ENCODE peak calls at places on chromosomes 12 and 14, in six cellular contexts. One of them, this sample, is unnamed.
A peak's percentile ranks its signal among the peaks of the same experiment; 100 is the strongest.

GRCh38 chr12:113955109-113955970 is 10.8 kb downstream of the RBM19 start:
- DNase-seq in activated T-cell treated with anti-CD3 and anti-CD28 coated beads for 1 hour: no peak
- DNase-seq in CD8-positive, alpha-beta T cell: no peak
- DNase-seq in heart left ventricle: no peak
- DNase-seq in stomach: peak; percentile 30
- DNase-seq in skeletal muscle cell: no peak
- DNase-seq in this sample: no peak

GRCh38 chr12:113227169-113227568 is 5.9 kb downstream of the TPCN1 start:
- DNase-seq in skeletal muscle cell: no peak
- DNase-seq in CD8-positive, alpha-beta T cell: no peak
- DNase-seq in heart left ventricle: peak; percentile 73
- DNase-seq in activated T-cell treated with anti-CD3 and anti-CD28 coated beads for 1 hour: no peak
- DNase-seq in stomach: no peak
- DNase-seq in this sample: no peak

GRCh38 chr12:108667349-108667748 is 33.7 kb upstream of the SELPLG start:
- DNase-seq in activated T-cell treated with anti-CD3 and anti-CD28 coated beads for 1 hour: no peak
- DNase-seq in heart left ventricle: no peak
- DNase-seq in skeletal muscle cell: no peak
- DNase-seq in CD8-positive, alpha-beta T cell: no peak
- DNase-seq in stomach: no peak
- DNase-seq in this sample: no peak

GRCh38 chr12:1573960-1574862 is 20.2 kb downstream of the FBXL14 start:
- DNase-seq in heart left ventricle: no peak
- DNase-seq in stomach: no peak
- DNase-seq in skeletal muscle cell: no peak
- DNase-seq in CD8-positive, alpha-beta T cell: no peak
- DNase-seq in activated T-cell treated with anti-CD3 and anti-CD28 coated beads for 1 hour: no peak
- DNase-seq in this sample: no peak

GRCh38 chr12:104672096-104672445 is 215.3 kb downstream of the CHST11 start:
- DNase-seq in heart left ventricle: no peak
- DNase-seq in CD8-positive, alpha-beta T cell: no peak
- DNase-seq in stomach: no peak
- DNase-seq in activated T-cell treated with anti-CD3 and anti-CD28 coated beads for 1 hour: no peak
- DNase-seq in skeletal muscle cell: no peak
- DNase-seq in this sample: no peak

GRCh38 chr14:67908061-67908767 is 88.6 kb downstream of the RAD51B start:
- DNase-seq in stomach: no peak
- DNase-seq in CD8-positive, alpha-beta T cell: no peak
- DNase-seq in skeletal muscle cell: no peak
- DNase-seq in heart left ventricle: no peak
- DNase-seq in activated T-cell treated with anti-CD3 and anti-CD28 coated beads for 1 hour: no peak
- DNase-seq in this sample: no peak

GRCh38 chr12:94509317-94509716 is 49.6 kb upstream of the CEP83 start:
- DNase-seq in heart left ventricle: no peak
- DNase-seq in activated T-cell treated with anti-CD3 and anti-CD28 coated beads for 1 hour: no peak
- DNase-seq in skeletal muscle cell: no peak
- DNase-seq in CD8-positive, alpha-beta T cell: no peak
- DNase-seq in stomach: no peak
- DNase-seq in this sample: no peak

GRCh38 chr14:104219731-104220224 is 81.4 kb downstream of the KIF26A start:
- DNase-seq in skeletal muscle cell: no peak
- DNase-seq in stomach: no peak
- DNase-seq in activated T-cell treated with anti-CD3 and anti-CD28 coated beads for 1 hour: no peak
- DNase-seq in CD8-positive, alpha-beta T cell: no peak
- DNase-seq in heart left ventricle: no peak
- DNase-seq in this sample: no peak

GRCh38 chr12:109949089-109949488 is 47.1 kb downstream of the GIT2 start:
- DNase-seq in stomach: no peak
- DNase-seq in activated T-cell treated with anti-CD3 and anti-CD28 coated beads for 1 hour: no peak
- DNase-seq in heart left ventricle: no peak
- DNase-seq in CD8-positive, alpha-beta T cell: no peak
- DNase-seq in skeletal muscle cell: no peak
- DNase-seq in this sample: no peak

GRCh38 chr14:102493585-102493984 is 16.0 kb downstream of the ANKRD9 start:
- DNase-seq in skeletal muscle cell: no peak
- DNase-seq in stomach: no peak
- DNase-seq in heart left ventricle: no peak
- DNase-seq in activated T-cell treated with anti-CD3 and anti-CD28 coated beads for 1 hour: no peak
- DNase-seq in CD8-positive, alpha-beta T cell: no peak
- DNase-seq in this sample: no peak

GRCh38 chr12:3550839-3551238 is 59.8 kb downstream of the PRMT8 start:
- DNase-seq in skeletal muscle cell: no peak
- DNase-seq in heart left ventricle: no peak
- DNase-seq in activated T-cell treated with anti-CD3 and anti-CD28 coated beads for 1 hour: no peak
- DNase-seq in CD8-positive, alpha-beta T cell: no peak
- DNase-seq in stomach: no peak
- DNase-seq in this sample: no peak

GRCh38 chr14:73236157-73236556 is 1.1 kb upstream of the PAPLN start:
- DNase-seq in heart left ventricle: no peak
- DNase-seq in stomach: no peak
- DNase-seq in skeletal muscle cell: no peak
- DNase-seq in CD8-positive, alpha-beta T cell: no peak
- DNase-seq in activated T-cell treated with anti-CD3 and anti-CD28 coated beads for 1 hour: no peak
- DNase-seq in this sample: no peak